ENCODE peak calls at places on chromosomes 2 and 18, in four cellular contexts. M, D, S and V are unnamed samples.

GRCh38 chr2:241801611-241802420 is 7.2 kb upstream of the NEU4 start:
- DNase-seq in D (peak), S (peak), M (no peak), V (no peak)

GRCh38 chr2:30115141-30115980 is 31.4 kb upstream of the YPEL5 start:
- DNase-seq in S (peak), D (peak), M (peak), V (peak)

GRCh38 chr2:54641988-54642387 is 81.5 kb upstream of the EML6 start:
- DNase-seq in M (no peak), D (no peak), S (no peak), V (no peak)

GRCh38 chr2:28369355-28369754 is 23.3 kb upstream of the FOSL2 start:
- DNase-seq in D (no peak), S (no peak), M (no peak), V (no peak)

GRCh38 chr2:63975437-63976124 is 43.6 kb downstream of the VPS54 start:
- DNase-seq in S (no peak), D (no peak), M (no peak), V (no peak)

GRCh38 chr18:70046207-70046606 is 98.5 kb upstream of the CD226 start:
- DNase-seq in S (no peak), M (no peak), D (no peak), V (peak)

GRCh38 chr2:30666307-30666874 is 140.9 kb downstream of the CAPN13 start:
- DNase-seq in M (peak), S (no peak), D (peak), V (peak)

GRCh38 chr2:191274404-191274803 is 29.2 kb downstream of the MYO1B start:
- DNase-seq in D (no peak), M (no peak), S (no peak), V (no peak)

GRCh38 chr18:22988208-22988607 is 55.1 kb downstream of the RBBP8 start:
- DNase-seq in M (no peak), S (no peak), D (no peak), V (no peak)

GRCh38 chr2:175010848-175011254 is 5.7 kb upstream of the CHN1 start:
- DNase-seq in D (no peak), M (no peak), S (no peak), V (no peak)

GRCh38 chr18:63736856-63737255 is 34.1 kb downstream of the SERPINB11 start:
- DNase-seq in M (no peak), S (no peak), D (no peak), V (no peak)

GRCh38 chr2:233209117-233209977 is 42.1 kb upstream of the ATG16L1 start:
- DNase-seq in S (no peak), D (no peak), M (no peak), V (peak)

GRCh38 chr2:218290316-218291261 is 1.7 kb downstream of the TMBIM1 start:
- DNase-seq in S (no peak), D (no peak), M (no peak), V (no peak)

GRCh38 chr18:65459741-65460140 is 291.1 kb upstream of the CDH7 start:
- DNase-seq in S (no peak), D (no peak), M (no peak), V (no peak)

GRCh38 chr2:8086796-8087479 is 594.9 kb upstream of the ID2 start:
- DNase-seq in D (no peak), S (no peak), M (peak), V (no peak)

GRCh38 chr18:58535340-58536186 is 93.3 kb downstream of the ALPK2 start:
- DNase-seq in M (no peak), S (no peak), D (no peak), V (no peak)

GRCh38 chr18:63604791-63605567 is 17.8 kb downstream of the SERPINB13 start:
- DNase-seq in D (no peak), M (no peak), S (no peak), V (no peak)

GRCh38 chr2:101109451-101110140 is 41.6 kb downstream of the TBC1D8 start:
- DNase-seq in D (no peak), S (no peak), M (no peak), V (no peak)

GRCh38 chr18:48777026-48777736 is 173.6 kb downstream of the SMAD7 start:
- DNase-seq in M (no peak), S (peak), D (peak), V (peak)

GRCh38 chr2:172929644-172930043 is 146.0 kb upstream of the MAP3K20 start:
- DNase-seq in S (no peak), M (no peak), D (no peak), V (no peak)

GRCh38 chr2:190343500-190344274 is at the start of gene INPP1:
- DNase-seq in M (no peak), S (peak), D (peak), V (peak)

GRCh38 chr2:27407798-27408491 is 1.4 kb downstream of the PPM1G start:
- DNase-seq in S (no peak), D (no peak), M (no peak), V (peak)

GRCh38 chr18:47050468-47050867 is 15.0 kb upstream of the ELOA2 start:
- DNase-seq in D (no peak), M (peak), S (no peak), V (peak)

GRCh38 chr2:197097578-197098366 is 171.3 kb upstream of the PGAP1 start:
- DNase-seq in M (peak), D (peak), S (peak), V (peak)
- H3K4me3 ChIP-seq in M (no peak), D (no peak), S (no peak), V (no peak)

GRCh38 chr2:40431600-40431955 is 20.3 kb downstream of the SLC8A1 start:
- DNase-seq in S (no peak), D (peak), M (peak), V (peak)
- H3K27ac ChIP-seq in S (no peak), D (peak), M (no peak), V (peak)

DNA sequence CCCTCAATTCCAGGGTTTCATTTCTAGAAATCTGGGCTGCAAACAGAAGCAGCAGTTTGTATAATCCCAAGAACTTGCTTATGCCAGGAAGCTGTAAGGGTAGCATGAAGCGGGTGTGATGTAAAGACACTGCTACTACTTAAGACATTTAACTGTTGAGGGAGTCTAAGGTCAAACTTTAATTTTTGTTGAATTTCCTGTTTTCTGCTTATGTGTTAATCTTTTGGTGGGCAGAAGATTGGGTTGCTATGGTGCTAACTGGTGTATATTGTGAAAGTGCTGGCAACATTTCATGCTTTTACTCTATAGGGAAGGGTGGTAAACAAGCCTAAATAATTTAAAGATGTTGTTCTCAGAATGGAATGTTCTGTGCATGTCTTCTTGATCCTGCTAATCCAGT is 2.7 kb downstream of the NCOA1 start:
- DNase-seq in S (no peak), D (no peak), M (no peak), V (peak)
- H3K4me3 ChIP-seq in S (no peak), D (no peak), M (no peak), V (no peak)

GRCh38 chr2:85310330-85310729 is 17.5 kb downstream of the TGOLN2 start:
- DNase-seq in M (no peak), D (no peak), S (no peak), V (no peak)
- H3K27ac ChIP-seq in M (no peak), D (no peak), S (peak), V (no peak)

GRCh38 chr18:45686892-45687611 is 36.9 kb upstream of the SLC14A1 start:
- DNase-seq in M (no peak), D (no peak), S (no peak), V (peak)
- H3K4me3 ChIP-seq in M (no peak), D (no peak), S (no peak), V (no peak)

DNA sequence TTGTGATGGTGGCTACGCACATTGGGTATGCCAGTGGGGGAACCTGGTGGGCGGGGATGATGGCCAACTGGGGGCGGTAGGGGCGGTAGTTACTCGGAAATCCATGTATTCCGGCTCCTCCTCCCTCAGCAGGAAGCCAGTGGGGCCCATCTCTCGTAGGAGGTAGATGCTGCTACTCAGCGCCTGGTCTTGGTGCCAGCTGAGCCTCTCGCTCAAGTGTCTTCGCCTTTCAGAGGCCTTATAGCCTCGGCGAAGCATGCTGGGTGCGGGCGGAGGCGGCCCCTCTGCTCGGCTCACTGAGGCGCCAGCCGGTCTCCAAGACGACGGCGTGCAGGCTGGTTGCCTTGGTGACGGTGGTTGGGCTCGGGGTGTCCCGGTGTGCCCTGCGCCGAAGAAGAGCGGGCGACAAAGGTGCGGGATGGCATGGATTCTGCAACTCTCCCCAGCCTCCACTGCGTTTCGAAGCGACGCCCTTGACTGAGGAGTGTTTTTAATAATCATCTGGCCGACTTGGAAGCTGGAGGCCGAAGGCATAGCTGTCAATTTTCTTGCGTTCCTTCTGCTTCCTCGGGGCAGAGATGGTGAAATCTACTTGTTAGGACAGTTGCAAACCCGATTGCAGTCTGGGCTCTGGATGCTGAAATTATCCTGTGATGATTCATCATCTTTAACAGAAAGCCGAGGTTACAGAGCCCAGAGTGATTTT is at the start of gene ZSWIM2:
- DNase-seq in D (peak), S (peak), M (peak), V (peak)
- H3K27ac ChIP-seq in D (no peak), S (no peak), M (peak), V (no peak)